ENCODE peak calls at places on chromosomes 16 and 17, in eight cellular contexts. One of them, this sample, is unnamed.

GRCh38 chr16:62041401-62041800 is 5.2 kb upstream of the CDH8 start:
- DNase-seq in HCT116: no peak
- DNase-seq in upper lobe of left lung: no peak
- DNase-seq in adrenal gland: peak; percentile 37
- DNase-seq in uterus: no peak
- DNase-seq in suprapubic skin: no peak
- DNase-seq in transverse colon: no peak
- DNase-seq in Peyer's patch: no peak
- DNase-seq in this sample: no peak

GRCh38 chr17:15263206-15263579 is 1.9 kb downstream of the PMP22 start:
- DNase-seq in HCT116: no peak
- DNase-seq in upper lobe of left lung: peak; percentile 69
- DNase-seq in adrenal gland: peak; percentile 86
- DNase-seq in uterus: peak; percentile 92
- DNase-seq in suprapubic skin: peak; percentile 96
- DNase-seq in transverse colon: peak; percentile 77
- DNase-seq in Peyer's patch: peak; percentile 28
- DNase-seq in this sample: peak; percentile 90

GRCh38 chr17:81515530-81516041 is 3.0 kb upstream of the ACTG1 start:
- DNase-seq in HCT116: no peak
- DNase-seq in upper lobe of left lung: no peak
- DNase-seq in adrenal gland: no peak
- DNase-seq in uterus: peak; percentile 46
- DNase-seq in suprapubic skin: peak; percentile 76
- DNase-seq in transverse colon: no peak
- DNase-seq in Peyer's patch: no peak
- DNase-seq in this sample: peak; percentile 73

GRCh38 chr16:9647981-9648701 is 534.1 kb downstream of the GRIN2A start:
- DNase-seq in HCT116: no peak
- DNase-seq in upper lobe of left lung: no peak
- DNase-seq in adrenal gland: peak; percentile 16
- DNase-seq in uterus: no peak
- DNase-seq in suprapubic skin: no peak
- DNase-seq in transverse colon: no peak
- DNase-seq in Peyer's patch: no peak
- DNase-seq in this sample: no peak

GRCh38 chr17:40598928-40599627 is 33.8 kb upstream of the CCR7 start:
- DNase-seq in HCT116: no peak
- DNase-seq in upper lobe of left lung: no peak
- DNase-seq in adrenal gland: peak; percentile 31
- DNase-seq in uterus: peak; percentile 58
- DNase-seq in suprapubic skin: no peak
- DNase-seq in transverse colon: peak; percentile 41
- DNase-seq in Peyer's patch: peak; percentile 80
- DNase-seq in this sample: no peak

GRCh38 chr17:78865682-78866390 is 25.2 kb upstream of the USP36 start:
- DNase-seq in HCT116: peak; percentile 73
- DNase-seq in upper lobe of left lung: peak; percentile 87
- DNase-seq in adrenal gland: peak; percentile 89
- DNase-seq in uterus: peak; percentile 82
- DNase-seq in suprapubic skin: peak; percentile 84
- DNase-seq in transverse colon: peak; percentile 87
- DNase-seq in Peyer's patch: peak; percentile 69
- DNase-seq in this sample: peak; percentile 87

GRCh38 chr17:42279776-42280630 is 3.8 kb upstream of the STAT5B start:
- DNase-seq in HCT116: no peak
- DNase-seq in upper lobe of left lung: peak; percentile 7
- DNase-seq in adrenal gland: peak; percentile 6
- DNase-seq in uterus: no peak
- DNase-seq in suprapubic skin: peak; percentile 37
- DNase-seq in transverse colon: no peak
- DNase-seq in Peyer's patch: no peak
- DNase-seq in this sample: no peak

GRCh38 chr17:72556944-72557826 is 436.4 kb downstream of the SOX9 start:
- DNase-seq in HCT116: peak; percentile 83
- DNase-seq in upper lobe of left lung: peak; percentile 73
- DNase-seq in adrenal gland: peak; percentile 53
- DNase-seq in uterus: no peak
- DNase-seq in suprapubic skin: peak; percentile 71
- DNase-seq in transverse colon: peak; percentile 75
- DNase-seq in Peyer's patch: peak; percentile 20
- DNase-seq in this sample: peak; percentile 27

GRCh38 chr17:28726912-28727726 is 1.1 kb upstream of the TLCD1 start:
- DNase-seq in HCT116: peak; percentile 89
- DNase-seq in upper lobe of left lung: peak; percentile 97
- DNase-seq in adrenal gland: peak; percentile 92
- DNase-seq in uterus: peak; percentile 92
- DNase-seq in suprapubic skin: peak; percentile 96
- DNase-seq in transverse colon: peak; percentile 96
- DNase-seq in Peyer's patch: peak; percentile 94
- DNase-seq in this sample: peak; percentile 97

GRCh38 chr16:69166221-69166833 is 20.6 kb upstream of the SNTB2 start:
- DNase-seq in HCT116: no peak
- DNase-seq in upper lobe of left lung: no peak
- DNase-seq in adrenal gland: no peak
- DNase-seq in uterus: peak; percentile 43
- DNase-seq in suprapubic skin: no peak
- DNase-seq in transverse colon: no peak
- DNase-seq in Peyer's patch: no peak
- DNase-seq in this sample: no peak

GRCh38 chr17:36151891-36152638 is 24.4 kb downstream of the TBC1D3B start:
- DNase-seq in HCT116: no peak
- DNase-seq in upper lobe of left lung: no peak
- DNase-seq in adrenal gland: no peak
- DNase-seq in uterus: no peak
- DNase-seq in suprapubic skin: no peak
- DNase-seq in transverse colon: no peak
- DNase-seq in Peyer's patch: no peak
- DNase-seq in this sample: no peak

GRCh38 chr17:57954421-57955182 is 610 bp downstream of the CUEDC1 start:
- DNase-seq in HCT116: no peak
- DNase-seq in upper lobe of left lung: peak; percentile 65
- DNase-seq in adrenal gland: peak; percentile 79
- DNase-seq in uterus: peak; percentile 81
- DNase-seq in suprapubic skin: peak; percentile 92
- DNase-seq in transverse colon: peak; percentile 66
- DNase-seq in Peyer's patch: no peak
- DNase-seq in this sample: peak; percentile 94

GRCh38 chr17:10050597-10051101 is 145.6 kb upstream of the RCVRN start:
- DNase-seq in HCT116: no peak
- DNase-seq in upper lobe of left lung: no peak
- DNase-seq in adrenal gland: no peak
- DNase-seq in uterus: peak; percentile 54
- DNase-seq in suprapubic skin: no peak
- DNase-seq in transverse colon: no peak
- DNase-seq in Peyer's patch: no peak
- DNase-seq in this sample: no peak

GRCh38 chr17:74775409-74776043 is 619 bp downstream of the NAT9 start:
- DNase-seq in HCT116: no peak
- DNase-seq in upper lobe of left lung: no peak
- DNase-seq in adrenal gland: no peak
- DNase-seq in uterus: no peak
- DNase-seq in suprapubic skin: no peak
- DNase-seq in transverse colon: no peak
- DNase-seq in Peyer's patch: no peak
- DNase-seq in this sample: no peak

GRCh38 chr17:29624586-29624985 is 1.9 kb upstream of the CORO6 start:
- DNase-seq in HCT116: no peak
- DNase-seq in upper lobe of left lung: no peak
- DNase-seq in adrenal gland: no peak
- DNase-seq in uterus: no peak
- DNase-seq in suprapubic skin: no peak
- DNase-seq in transverse colon: no peak
- DNase-seq in Peyer's patch: no peak
- DNase-seq in this sample: no peak

GRCh38 chr16:8946544-8946943 is 17.2 kb downstream of the USP7 start:
- DNase-seq in HCT116: no peak
- DNase-seq in upper lobe of left lung: no peak
- DNase-seq in adrenal gland: no peak
- DNase-seq in uterus: no peak
- DNase-seq in suprapubic skin: no peak
- DNase-seq in transverse colon: peak; percentile 63
- DNase-seq in Peyer's patch: no peak
- DNase-seq in this sample: no peak

GRCh38 chr17:10234033-10234432 is 35.6 kb upstream of the GAS7 start:
- DNase-seq in HCT116: no peak
- DNase-seq in upper lobe of left lung: no peak
- DNase-seq in adrenal gland: no peak
- DNase-seq in uterus: no peak
- DNase-seq in suprapubic skin: no peak
- DNase-seq in transverse colon: no peak
- DNase-seq in Peyer's patch: no peak
- DNase-seq in this sample: no peak

GRCh38 chr16:50709061-50709695 is 15.8 kb downstream of the NOD2 start:
- DNase-seq in HCT116: no peak
- DNase-seq in upper lobe of left lung: peak; percentile 58
- DNase-seq in adrenal gland: no peak
- DNase-seq in uterus: no peak
- DNase-seq in suprapubic skin: no peak
- DNase-seq in transverse colon: no peak
- DNase-seq in Peyer's patch: peak; percentile 43
- DNase-seq in this sample: peak; percentile 38

GRCh38 chr17:14840616-14841231 is 424.4 kb downstream of the PMP22 start:
- DNase-seq in HCT116: no peak
- DNase-seq in upper lobe of left lung: no peak
- DNase-seq in adrenal gland: no peak
- DNase-seq in uterus: no peak
- DNase-seq in suprapubic skin: no peak
- DNase-seq in transverse colon: no peak
- DNase-seq in Peyer's patch: no peak
- DNase-seq in this sample: no peak

GRCh38 chr17:29155235-29155965 is 24.8 kb downstream of the MYO18A start:
- DNase-seq in HCT116: peak; percentile 72
- DNase-seq in upper lobe of left lung: peak; percentile 69
- DNase-seq in adrenal gland: peak; percentile 75
- DNase-seq in uterus: peak; percentile 47
- DNase-seq in suprapubic skin: no peak
- DNase-seq in transverse colon: peak; percentile 75
- DNase-seq in Peyer's patch: no peak
- DNase-seq in this sample: no peak

DNA sequence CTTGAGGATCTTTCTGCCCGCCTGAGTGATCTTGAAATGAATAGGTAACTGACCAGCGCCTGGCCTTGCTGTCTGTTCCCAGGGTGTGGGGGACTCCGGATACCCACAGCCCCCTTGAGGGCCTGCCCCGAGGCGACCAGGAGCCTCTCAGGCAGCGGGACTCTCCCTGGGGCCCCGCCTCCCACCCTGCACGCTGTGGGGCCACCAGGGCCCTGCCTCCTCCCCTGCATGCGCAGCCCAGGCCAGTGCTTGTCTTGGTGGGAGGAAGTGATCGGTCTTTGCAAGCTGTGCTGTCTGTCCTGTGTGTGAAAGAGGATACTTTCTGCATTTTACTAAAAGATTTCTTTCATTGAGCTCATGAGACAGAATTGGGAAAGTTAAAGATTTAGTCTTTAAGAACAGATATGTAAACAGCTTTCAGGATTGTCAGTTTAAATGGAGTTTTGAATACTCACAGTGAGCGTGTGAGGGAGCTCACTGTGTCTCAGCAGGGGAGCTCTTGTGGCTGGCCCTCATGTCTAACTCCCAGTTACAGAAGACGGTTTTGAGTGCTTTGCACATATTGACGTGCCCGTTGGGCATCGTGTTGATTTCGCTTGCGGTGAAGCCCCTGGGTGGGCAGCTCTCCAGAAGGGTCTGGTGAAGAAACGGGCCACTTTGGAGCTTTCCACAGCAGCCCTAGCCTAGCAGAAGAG is 36.1 kb upstream of the CAPN15 start:
- DNase-seq in HCT116: no peak
- DNase-seq in upper lobe of left lung: no peak
- DNase-seq in adrenal gland: no peak
- DNase-seq in uterus: no peak
- DNase-seq in suprapubic skin: no peak
- DNase-seq in transverse colon: no peak
- DNase-seq in Peyer's patch: no peak
- DNase-seq in this sample: no peak
- TF ChIP-seq POLR2A in HCT116: no peak
- TF ChIP-seq POLR2A in upper lobe of left lung: no peak
- TF ChIP-seq POLR2A in adrenal gland: no peak
- TF ChIP-seq POLR2A in uterus: no peak
- TF ChIP-seq POLR2A in suprapubic skin: no peak
- TF ChIP-seq POLR2A in transverse colon: no peak
- TF ChIP-seq POLR2A in Peyer's patch: no peak
- TF ChIP-seq POLR2A in this sample: no peak

GRCh38 chr16:2520097-2520783 is at the start of gene AMDHD2:
- DNase-seq in HCT116: peak; percentile 69
- DNase-seq in upper lobe of left lung: peak; percentile 92
- DNase-seq in adrenal gland: peak; percentile 94
- DNase-seq in uterus: peak; percentile 88
- DNase-seq in suprapubic skin: peak; percentile 94
- DNase-seq in transverse colon: peak; percentile 92
- DNase-seq in Peyer's patch: peak; percentile 93
- DNase-seq in this sample: peak; percentile 95
- H3K4me3 ChIP-seq in HCT116: peak within 1 kb of the TSS; percentile 89
- H3K4me3 ChIP-seq in upper lobe of left lung: peak within 1 kb of the TSS; percentile 61
- H3K4me3 ChIP-seq in adrenal gland: peak within 1 kb of the TSS; percentile 89
- H3K4me3 ChIP-seq in uterus: peak within 1 kb of the TSS; percentile 72
- H3K4me3 ChIP-seq in suprapubic skin: peak within 1 kb of the TSS; percentile 82
- H3K4me3 ChIP-seq in transverse colon: peak within 1 kb of the TSS; percentile 73
- H3K4me3 ChIP-seq in Peyer's patch: peak within 1 kb of the TSS; percentile 68
- H3K4me3 ChIP-seq in this sample: peak within 1 kb of the TSS; percentile 66

DNA sequence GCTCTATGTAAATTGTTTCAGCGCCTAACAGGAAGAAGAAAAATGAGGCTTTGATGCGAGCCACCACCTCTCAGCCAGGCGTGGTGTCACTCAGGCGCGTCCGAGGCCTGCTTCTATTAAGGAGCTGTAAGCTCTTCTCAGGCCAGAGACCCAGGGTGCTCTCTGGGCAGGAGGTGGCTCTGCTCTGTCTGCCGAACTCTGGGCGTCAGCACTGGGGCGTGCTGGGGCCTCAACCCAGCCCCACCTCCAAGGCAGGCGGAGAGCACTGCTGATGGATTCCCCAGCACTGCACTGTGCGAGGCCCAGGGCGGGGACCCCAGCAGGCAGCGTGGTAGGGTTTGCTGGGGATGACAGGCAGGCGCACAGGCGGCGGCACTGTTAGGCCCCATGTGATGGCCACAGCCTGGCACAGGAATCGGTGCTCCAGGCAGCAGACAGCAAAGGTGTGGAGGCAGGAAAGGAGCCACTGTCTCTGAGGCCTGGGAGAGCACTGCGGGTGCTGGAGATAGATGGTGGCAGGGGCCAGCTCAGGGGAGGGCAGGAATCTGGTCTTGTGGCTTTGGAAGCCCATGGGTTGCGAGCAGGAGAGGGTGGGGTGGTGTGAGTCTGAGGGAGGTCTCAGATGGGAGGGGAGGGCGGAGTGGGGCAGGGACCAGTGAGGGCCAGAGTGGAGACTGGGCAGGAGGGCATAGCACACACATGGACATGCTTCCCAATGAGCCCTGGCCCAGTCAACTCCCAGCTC is 70.3 kb downstream of the SREBF1 start:
- DNase-seq in HCT116: no peak
- DNase-seq in upper lobe of left lung: no peak
- DNase-seq in adrenal gland: no peak
- DNase-seq in uterus: no peak
- DNase-seq in suprapubic skin: no peak
- DNase-seq in transverse colon: no peak
- DNase-seq in Peyer's patch: peak; percentile 75
- DNase-seq in this sample: no peak
- TF ChIP-seq POLR2A in HCT116: no peak
- TF ChIP-seq POLR2A in upper lobe of left lung: no peak
- TF ChIP-seq POLR2A in adrenal gland: no peak
- TF ChIP-seq POLR2A in uterus: no peak
- TF ChIP-seq POLR2A in suprapubic skin: no peak
- TF ChIP-seq POLR2A in transverse colon: no peak
- TF ChIP-seq POLR2A in Peyer's patch: no peak
- TF ChIP-seq POLR2A in this sample: no peak

GRCh38 chr17:60743812-60744211 is 66.2 kb downstream of the BCAS3 start:
- DNase-seq in HCT116: peak; percentile 28
- DNase-seq in upper lobe of left lung: no peak
- DNase-seq in adrenal gland: no peak
- DNase-seq in uterus: no peak
- DNase-seq in suprapubic skin: no peak
- DNase-seq in transverse colon: no peak
- DNase-seq in Peyer's patch: no peak
- DNase-seq in this sample: no peak
- H3K4me3 ChIP-seq in HCT116: no peak overlapping the region
- H3K4me3 ChIP-seq in upper lobe of left lung: no peak overlapping the region
- H3K4me3 ChIP-seq in adrenal gland: no peak overlapping the region
- H3K4me3 ChIP-seq in uterus: no peak overlapping the region
- H3K4me3 ChIP-seq in suprapubic skin: peak overlapping the region; percentile 17
- H3K4me3 ChIP-seq in transverse colon: no peak overlapping the region
- H3K4me3 ChIP-seq in Peyer's patch: no peak overlapping the region
- H3K4me3 ChIP-seq in this sample: no peak overlapping the region